ENCODE peak calls at places on chromosomes 7 and 10, in four cellular contexts. C is K562; X is GM23338; M is stimulated activated CD4-positive, alpha-beta T cell treated with anti-CD3 and anti-CD28 coated beads, Interleukin-15, amount 100 ng/mL, for 1 hour. T is an unnamed sample.

GRCh38 chr10:115335366-115335765 is 242.2 kb downstream of the ATRNL1 start:
- DNase-seq in C (no peak), X (no peak), M (no peak), T (no peak)

GRCh38 chr10:110219884-110220283 is 12.5 kb downstream of the MXI1 start:
- DNase-seq in C (no peak), X (no peak), M (no peak), T (no peak)

GRCh38 chr7:55034776-55035175 is 16.0 kb downstream of the EGFR start:
- DNase-seq in C (no peak), X (no peak), M (no peak), T (no peak)

GRCh38 chr7:44375926-44376342 is 50.5 kb upstream of the CAMK2B start:
- DNase-seq in C (no peak), X (no peak), M (no peak), T (no peak)

GRCh38 chr10:78579586-78579985 is 489.2 kb upstream of the ZMIZ1 start:
- DNase-seq in C (no peak), X (no peak), M (no peak), T (no peak)

GRCh38 chr7:97971990-97972943 is 17.7 kb downstream of the OCM2 start:
- DNase-seq in C (peak; percentile 93), X (peak; percentile 71), M (peak; percentile 77), T (no peak)

GRCh38 chr7:34091330-34091917 is 186.1 kb downstream of the BMPER start:
- DNase-seq in C (peak; percentile 29), X (peak; percentile 78), M (no peak), T (no peak)

GRCh38 chr7:90172624-90173023 is 18.4 kb downstream of the STEAP1 start:
- DNase-seq in C (no peak), X (no peak), M (no peak), T (no peak)

GRCh38 chr7:95229301-95229700 is 95.0 kb downstream of the PON1 start:
- DNase-seq in C (no peak), X (no peak), M (no peak), T (no peak)

GRCh38 chr7:117728858-117729257 is 144.4 kb downstream of the CTTNBP2 start:
- DNase-seq in C (no peak), X (no peak), M (no peak), T (no peak)

GRCh38 chr10:117462424-117462792 is 80.1 kb upstream of the EMX2 start:
- DNase-seq in C (no peak), X (peak; percentile 69), M (no peak), T (peak; percentile 65)

T was measured in H1.